ENCODE peak calls at places on chromosomes 3 and 15, in five cellular contexts. P is cardiac muscle cell; N is IMR-90; C is omental fat pad; K is CD4-positive, alpha-beta T cell. W is an unnamed sample.

GRCh38 chr3:171842864-171843511 is at the start of gene TMEM212:
- DNase-seq in C (no peak), P (peak; percentile 80), K (no peak), N (peak; percentile 59), W (no peak)

GRCh38 chr3:86785381-86785780 is 205.6 kb downstream of the VGLL3 start:
- DNase-seq in N (peak; percentile 72), K (no peak), P (peak; percentile 65), C (no peak), W (no peak)

GRCh38 chr3:150345021-150345538 is 63.0 kb upstream of the TSC22D2 start:
- DNase-seq in N (no peak), P (no peak), K (no peak), C (no peak), W (no peak)

GRCh38 chr3:171453175-171453868 is 6.9 kb downstream of the TNIK start:
- DNase-seq in C (no peak), K (no peak), P (no peak), N (no peak), W (no peak)

GRCh38 chr3:41681479-41681878 is 280.4 kb downstream of the ULK4 start:
- DNase-seq in K (no peak), C (no peak), N (peak; percentile 92), P (peak; percentile 95), W (no peak)

GRCh38 chr3:159882784-159883779 is 105.6 kb upstream of the IL12A start:
- DNase-seq in N (peak; percentile 97), P (peak; percentile 30), K (no peak), C (no peak), W (no peak)

GRCh38 chr15:55858661-55859060 is 115.7 kb upstream of the PRTG start:
- DNase-seq in N (peak; percentile 52), C (no peak), K (no peak), P (peak; percentile 37), W (no peak)

GRCh38 chr3:178900244-178900643 is 171.4 kb downstream of the ZMAT3 start:
- DNase-seq in C (no peak), P (no peak), K (no peak), N (no peak), W (no peak)

GRCh38 chr3:60839242-60839641 is 412.0 kb downstream of the FHIT start:
- DNase-seq in K (no peak), C (no peak), P (no peak), N (no peak), W (no peak)

GRCh38 chr3:1448443-1448842 is 355.6 kb downstream of the CNTN6 start:
- DNase-seq in N (no peak), K (no peak), P (no peak), C (no peak), W (no peak)

GRCh38 chr15:90665288-90666134 is 51.6 kb upstream of the BLM start:
- DNase-seq in C (no peak), K (peak; percentile 28), P (peak; percentile 73), N (peak; percentile 58), W (peak; percentile 81)

GRCh38 chr15:77550275-77551251 is 82.1 kb downstream of the LINGO1 start:
- DNase-seq in P (no peak), C (no peak), K (no peak), N (no peak), W (no peak)

GRCh38 chr15:63189955-63190691 is 717 bp downstream of the RAB8B start:
- DNase-seq in N (no peak), P (no peak), K (no peak), C (no peak), W (no peak)

GRCh38 chr3:194277547-194278091 is 73.5 kb downstream of the CPN2 start:
- DNase-seq in C (peak; percentile 23), N (peak; percentile 33), P (peak; percentile 92), K (no peak), W (no peak)

GRCh38 chr3:62229908-62230307 is 143.4 kb downstream of the FEZF2 start:
- DNase-seq in P (peak; percentile 19), N (no peak), C (no peak), K (no peak), W (no peak)
- TF ChIP-seq CTCF in P (peak; percentile 46), N (peak; percentile 22), C (no peak), K (no peak), W (no peak)

DNA sequence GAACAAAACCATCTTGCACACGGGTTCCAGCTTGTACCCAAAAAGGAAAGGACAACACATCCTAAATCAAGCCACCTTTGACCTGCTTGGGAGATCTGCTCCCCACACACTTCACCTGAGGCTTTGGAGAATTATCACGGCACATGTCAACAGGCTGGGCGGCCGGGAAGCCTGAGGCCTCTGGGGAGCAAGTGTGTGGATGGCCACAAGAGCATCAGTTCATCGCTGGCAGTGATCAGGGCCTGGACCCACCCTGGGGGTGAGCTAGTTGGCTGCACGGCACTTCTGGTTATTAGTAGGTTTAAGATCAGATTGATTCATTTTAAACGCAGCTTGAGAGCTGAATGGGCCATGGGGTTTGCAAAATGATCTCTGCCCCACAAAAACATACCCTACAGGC is 108.5 kb downstream of the CHSY1 start:
- DNase-seq in K (no peak), P (no peak), C (no peak), N (no peak), W (no peak)
- TF ChIP-seq CTCF in K (no peak), P (no peak), C (no peak), N (no peak), W (no peak)

GRCh38 chr3:38620236-38620635 is 29.3 kb downstream of the SCN5A start:
- DNase-seq in P (no peak), K (no peak), C (no peak), N (peak; percentile 37), W (no peak)

GRCh38 chr3:38617586-38617985 is 31.9 kb downstream of the SCN5A start:
- DNase-seq in C (no peak), P (no peak), K (no peak), N (no peak), W (no peak)

GRCh38 chr3:38616658-38617057 is 32.8 kb downstream of the SCN5A start:
- DNase-seq in P (no peak), C (no peak), N (no peak), K (no peak), W (no peak)

GRCh38 chr3:38617137-38617536 is 32.4 kb downstream of the SCN5A start:
- DNase-seq in K (no peak), N (no peak), C (no peak), P (no peak), W (no peak)

DNA sequence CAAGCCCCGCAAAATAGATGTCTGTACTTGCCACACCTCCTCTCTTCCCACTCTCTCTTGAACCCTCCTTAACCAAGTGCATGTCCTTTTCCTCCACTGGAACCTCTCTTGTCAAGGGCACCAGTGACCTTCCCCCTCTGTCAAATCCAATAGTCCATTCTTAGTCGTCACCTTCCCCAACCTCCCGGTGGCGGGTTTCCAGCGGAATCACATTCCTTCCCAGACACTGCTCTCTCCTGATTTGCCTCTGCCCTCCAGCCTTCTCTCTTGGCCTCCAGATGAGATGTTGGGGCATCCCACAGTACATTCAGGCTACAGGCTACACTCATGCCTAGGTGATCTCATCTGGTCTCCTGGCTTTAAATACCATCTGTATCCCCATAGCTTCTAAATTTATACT is 31.1 kb downstream of the SCN5A start:
- DNase-seq in N (no peak), C (no peak), K (no peak), P (no peak), W (no peak)
- TF ChIP-seq CTCF in N (no peak), C (no peak), K (no peak), P (no peak), W (no peak)

GRCh38 chr3:190903156-190903555 is 40.7 kb upstream of the GMNC start:
- DNase-seq in P (no peak), C (no peak), K (no peak), N (no peak), W (no peak)
- TF ChIP-seq CTCF in P (no peak), C (no peak), K (no peak), N (no peak), W (no peak)

W was measured in GM20000.